ENCODE peak calls at places on chromosome 12, in nine cellular contexts. C, M, P, I, N, F, K, T and V are unnamed samples.
A peak's percentile ranks its signal among the peaks of the same experiment; 100 is the strongest.

GRCh38 chr12:15721716-15722115 is 67.5 kb downstream of the EPS8 start:
- DNase-seq in C (no peak), M (no peak), P (no peak), I (no peak), N (no peak), F (no peak), K (no peak), T (no peak), V (no peak)

GRCh38 chr12:131701705-131702572 is 9.0 kb upstream of the SFSWAP start:
- DNase-seq in C (no peak), M (no peak), P (no peak), I (no peak), N (no peak), F (no peak), K (no peak), T (no peak), V (no peak)

GRCh38 chr12:105409881-105410471 is 79.5 kb downstream of the C12orf75 start:
- DNase-seq in C (peak; percentile 34), M (peak; percentile 18), P (no peak), I (peak; percentile 8), N (no peak), F (no peak), K (peak; percentile 31), T (no peak), V (peak; percentile 5)

GRCh38 chr12:108340037-108340436 is 926 bp upstream of the CMKLR1 start:
- DNase-seq in C (no peak), M (no peak), P (no peak), I (no peak), N (no peak), F (no peak), K (peak; percentile 29), T (no peak), V (no peak)

GRCh38 chr12:109115758-109116610 is at the start of gene ACACB:
- DNase-seq in C (no peak), M (no peak), P (peak; percentile 83), I (peak; percentile 19), N (peak; percentile 25), F (no peak), K (peak; percentile 80), T (no peak), V (peak; percentile 72)

GRCh38 chr12:52781399-52782082 is 4.4 kb upstream of the KRT76 start:
- DNase-seq in C (no peak), M (no peak), P (no peak), I (no peak), N (no peak), F (no peak), K (no peak), T (no peak), V (no peak)

GRCh38 chr12:46187023-46187422 is 81.8 kb downstream of the SLC38A1 start:
- DNase-seq in C (no peak), M (peak; percentile 55), P (no peak), I (no peak), N (no peak), F (no peak), K (peak; percentile 66), T (no peak), V (no peak)

GRCh38 chr12:109927622-109928021 is 27.5 kb downstream of the TCHP start:
- DNase-seq in C (peak; percentile 77), M (peak; percentile 10), P (peak; percentile 40), I (peak; percentile 24), N (peak; percentile 60), F (no peak), K (peak; percentile 50), T (peak; percentile 71), V (peak; percentile 48)

GRCh38 chr12:21894792-21895392 is 46.3 kb downstream of the ABCC9 start:
- DNase-seq in C (no peak), M (no peak), P (no peak), I (no peak), N (no peak), F (no peak), K (no peak), T (no peak), V (no peak)

GRCh38 chr12:69779928-69780327 is 41.3 kb downstream of the RAB3IP start:
- DNase-seq in C (peak; percentile 16), M (peak; percentile 2), P (no peak), I (peak; percentile 71), N (peak; percentile 53), F (no peak), K (no peak), T (peak; percentile 84), V (no peak)

GRCh38 chr12:13573698-13574321 is 377.3 kb downstream of the EMP1 start:
- DNase-seq in C (no peak), M (peak; percentile 14), P (no peak), I (no peak), N (no peak), F (no peak), K (no peak), T (no peak), V (no peak)

GRCh38 chr12:65232490-65233077 is 45.9 kb upstream of the MSRB3 start:
- DNase-seq in C (no peak), M (peak; percentile 4), P (no peak), I (no peak), N (no peak), F (no peak), K (no peak), T (no peak), V (no peak)

GRCh38 chr12:95182868-95183415 is 34.3 kb downstream of the FGD6 start:
- DNase-seq in C (no peak), M (peak; percentile 23), P (no peak), I (no peak), N (no peak), F (no peak), K (peak; percentile 40), T (no peak), V (no peak)

GRCh38 chr12:2299207-2299606 is 246.4 kb downstream of the CACNA1C start:
- DNase-seq in C (no peak), M (no peak), P (no peak), I (no peak), N (no peak), F (no peak), K (no peak), T (no peak), V (no peak)

GRCh38 chr12:56593909-56594621 is 36.1 kb downstream of the BAZ2A start:
- DNase-seq in C (peak; percentile 77), M (peak; percentile 56), P (no peak), I (peak; percentile 95), N (peak; percentile 85), F (peak; percentile 23), K (peak; percentile 59), T (peak; percentile 91), V (peak; percentile 37)

GRCh38 chr12:67826946-67827719 is 162.1 kb upstream of the IFNG-AS1 start:
- DNase-seq in C (no peak), M (no peak), P (no peak), I (no peak), N (no peak), F (no peak), K (no peak), T (no peak), V (no peak)

GRCh38 chr12:49483621-49484020 is 55.2 kb upstream of the KCNH3 start:
- DNase-seq in C (no peak), M (no peak), P (no peak), I (no peak), N (no peak), F (no peak), K (no peak), T (no peak), V (no peak)

GRCh38 chr12:111529424-111530368 is 69.4 kb downstream of the ATXN2 start:
- DNase-seq in C (peak; percentile 74), M (peak; percentile 45), P (peak; percentile 22), I (peak; percentile 53), N (peak; percentile 66), F (peak; percentile 31), K (peak; percentile 57), T (peak; percentile 79), V (no peak)

GRCh38 chr12:19192709-19193108 is 63.2 kb downstream of the PLEKHA5 start:
- DNase-seq in C (no peak), M (no peak), P (no peak), I (no peak), N (no peak), F (no peak), K (no peak), T (no peak), V (no peak)

GRCh38 chr12:92396647-92397258 is 251.1 kb upstream of the BTG1 start:
- DNase-seq in C (no peak), M (peak; percentile 6), P (no peak), I (no peak), N (no peak), F (no peak), K (peak; percentile 33), T (no peak), V (no peak)

GRCh38 chr12:71475280-71475679 is 35.7 kb downstream of the LGR5 start:
- DNase-seq in C (peak; percentile 16), M (peak; percentile 10), P (no peak), I (peak; percentile 6), N (no peak), F (no peak), K (no peak), T (no peak), V (no peak)

GRCh38 chr12:13000935-13001724 is 1.1 kb upstream of the HEBP1 start:
- DNase-seq in C (peak; percentile 69), M (peak; percentile 29), P (peak; percentile 64), I (peak; percentile 61), N (peak; percentile 89), F (no peak), K (peak; percentile 62), T (peak; percentile 75), V (peak; percentile 71)

GRCh38 chr12:39239484-39240143 is 203.3 kb downstream of the KIF21A start:
- DNase-seq in C (no peak), M (no peak), P (no peak), I (no peak), N (peak; percentile 2), F (no peak), K (no peak), T (no peak), V (peak; percentile 37)

GRCh38 chr12:68613209-68613904 is 2.7 kb downstream of the RAP1B start:
- DNase-seq in C (no peak), M (no peak), P (no peak), I (no peak), N (no peak), F (no peak), K (no peak), T (no peak), V (no peak)

GRCh38 chr12:131564843-131565242 is 146.0 kb upstream of the SFSWAP start:
- DNase-seq in C (no peak), M (no peak), P (no peak), I (no peak), N (no peak), F (no peak), K (no peak), T (peak; percentile 18), V (no peak)